ENCODE peak calls at places on chromosomes 16 and 17, in ten cellular contexts. P is activated T-cell treated with anti-CD3 and anti-CD28 coated beads for 24 hours; L is iPS-NIHi11; T is NCI-H1694; Q is caudate nucleus; O is activated naive CD4-positive, alpha-beta T cell treated with Interleukin-2 at 50 U/mL for 16 hours; E is fibroblast of pulmonary artery; U is NCI-H1436 treated with DMSO at 0.1 percent for 48 hours; Z is GM19239; Y is activated CD8-positive, alpha-beta T cell treated with anti-CD3 and anti-CD28 coated beads, Interleukin-2, amount 10 ng/mL, durations not matched to agents 7 days and 5 days. X is an unnamed sample.

GRCh38 chr17:82668631-82669099 is 20.4 kb upstream of the WDR45B start:
- DNase-seq in P (peak; percentile 28), U (no peak), T (peak; percentile 72), Q (no peak), Z (peak; percentile 84), L (peak; percentile 90), O (peak; percentile 21), Y (peak; percentile 54), E (peak; percentile 25), X (peak; percentile 38)

GRCh38 chr16:12417051-12417818 is 386.5 kb downstream of the CPPED1 start:
- DNase-seq in Z (no peak), Y (no peak), U (no peak), L (no peak), P (no peak), E (no peak), O (no peak), Q (no peak), T (no peak), X (no peak)

GRCh38 chr16:65782537-65783290 is 583.8 kb upstream of the CDH5 start:
- DNase-seq in Q (no peak), Z (no peak), U (no peak), T (no peak), Y (no peak), P (no peak), O (no peak), L (no peak), E (peak; percentile 83), X (peak; percentile 95)

GRCh38 chr17:42673885-42674754 is 2.7 kb downstream of the PLEKHH3 start:
- DNase-seq in Y (peak; percentile 37), E (peak; percentile 77), U (no peak), Q (no peak), L (peak; percentile 75), T (peak; percentile 24), O (no peak), P (no peak), Z (peak; percentile 87), X (peak; percentile 57)

GRCh38 chr17:73589096-73589980 is 54.9 kb downstream of the SDK2 start:
- DNase-seq in O (no peak), Z (no peak), P (no peak), Q (no peak), U (peak; percentile 92), L (no peak), T (peak; percentile 45), E (no peak), Y (no peak), X (no peak)

GRCh38 chr17:81165246-81166032 is at the start of gene PVALEF:
- DNase-seq in E (no peak), T (no peak), P (no peak), L (peak; percentile 86), Y (no peak), Q (no peak), U (no peak), O (no peak), Z (no peak), X (no peak)

GRCh38 chr17:28528329-28529011 is 22.3 kb downstream of the FOXN1 start:
- DNase-seq in T (no peak), Z (no peak), O (no peak), E (no peak), P (no peak), L (no peak), Y (no peak), Q (no peak), U (no peak), X (no peak)

GRCh38 chr16:17434006-17434405 is 36.8 kb downstream of the XYLT1 start:
- DNase-seq in Z (no peak), U (no peak), E (peak; percentile 10), P (no peak), Q (no peak), T (no peak), Y (no peak), O (no peak), L (no peak), X (peak; percentile 21)

GRCh38 chr17:78958556-78959191 is 21.0 kb downstream of the LGALS3BP start:
- DNase-seq in E (no peak), U (no peak), L (no peak), Q (no peak), Y (no peak), T (no peak), Z (no peak), O (no peak), P (no peak), X (peak; percentile 59)

GRCh38 chr16:58046054-58046881 is 20.7 kb downstream of the MMP15 start:
- DNase-seq in T (no peak), Y (no peak), P (no peak), Q (no peak), L (no peak), E (no peak), U (no peak), Z (no peak), O (no peak), X (no peak)

GRCh38 chr17:41814195-41814594 is 1.4 kb downstream of the FKBP10 start:
- DNase-seq in U (no peak), T (no peak), O (no peak), L (no peak), E (peak; percentile 41), Y (no peak), P (no peak), Q (no peak), Z (no peak), X (peak; percentile 29)

GRCh38 chr17:57174591-57174990 is 81.7 kb upstream of the MSI2 start:
- DNase-seq in Y (no peak), T (no peak), E (no peak), U (no peak), O (no peak), P (no peak), Z (peak; percentile 20), L (no peak), Q (no peak), X (no peak)